ENCODE peak calls at places on chromosome 7, in ten cellular contexts. One of them, this sample, is unnamed.

GRCh38 chr7:110943686-110944350 is 147.1 kb upstream of the LRRN3 start:
- DNase-seq in stomach: no peak
- DNase-seq in heart left ventricle: no peak
- DNase-seq in uterus: no peak
- DNase-seq in HCT116: no peak
- DNase-seq in A549: no peak
- DNase-seq in prostate gland: no peak
- DNase-seq in suprapubic skin: no peak
- DNase-seq in tibial nerve: no peak
- DNase-seq in NB4: no peak
- DNase-seq in this sample: no peak

GRCh38 chr7:134520130-134520529 is 7.2 kb upstream of the AKR1B10 start:
- DNase-seq in stomach: no peak
- DNase-seq in heart left ventricle: no peak
- DNase-seq in uterus: no peak
- DNase-seq in HCT116: no peak
- DNase-seq in A549: no peak
- DNase-seq in prostate gland: no peak
- DNase-seq in suprapubic skin: no peak
- DNase-seq in tibial nerve: no peak
- DNase-seq in NB4: no peak
- DNase-seq in this sample: no peak

GRCh38 chr7:154484406-154484805 is 432.2 kb downstream of the DPP6 start:
- DNase-seq in stomach: no peak
- DNase-seq in heart left ventricle: no peak
- DNase-seq in uterus: no peak
- DNase-seq in HCT116: no peak
- DNase-seq in A549: no peak
- DNase-seq in prostate gland: no peak
- DNase-seq in suprapubic skin: no peak
- DNase-seq in tibial nerve: no peak
- DNase-seq in NB4: no peak
- DNase-seq in this sample: no peak

GRCh38 chr7:20778063-20778721 is 8.5 kb downstream of the SP8 start:
- DNase-seq in stomach: peak; percentile 42
- DNase-seq in heart left ventricle: no peak
- DNase-seq in uterus: no peak
- DNase-seq in HCT116: no peak
- DNase-seq in A549: peak; percentile 37
- DNase-seq in prostate gland: peak; percentile 63
- DNase-seq in suprapubic skin: no peak
- DNase-seq in tibial nerve: no peak
- DNase-seq in NB4: no peak
- DNase-seq in this sample: no peak

GRCh38 chr7:127413962-127414361 is 21.5 kb upstream of the ZNF800 start:
- DNase-seq in stomach: no peak
- DNase-seq in heart left ventricle: no peak
- DNase-seq in uterus: no peak
- DNase-seq in HCT116: no peak
- DNase-seq in A549: no peak
- DNase-seq in prostate gland: no peak
- DNase-seq in suprapubic skin: no peak
- DNase-seq in tibial nerve: no peak
- DNase-seq in NB4: peak; percentile 30
- DNase-seq in this sample: no peak

GRCh38 chr7:50937727-50938126 is 155.0 kb upstream of the GRB10 start:
- DNase-seq in stomach: no peak
- DNase-seq in heart left ventricle: no peak
- DNase-seq in uterus: no peak
- DNase-seq in HCT116: no peak
- DNase-seq in A549: no peak
- DNase-seq in prostate gland: no peak
- DNase-seq in suprapubic skin: no peak
- DNase-seq in tibial nerve: no peak
- DNase-seq in NB4: no peak
- DNase-seq in this sample: no peak

GRCh38 chr7:86094166-86094669 is 549.5 kb upstream of the GRM3 start:
- DNase-seq in stomach: no peak
- DNase-seq in heart left ventricle: no peak
- DNase-seq in uterus: no peak
- DNase-seq in HCT116: no peak
- DNase-seq in A549: no peak
- DNase-seq in prostate gland: no peak
- DNase-seq in suprapubic skin: no peak
- DNase-seq in tibial nerve: no peak
- DNase-seq in NB4: no peak
- DNase-seq in this sample: no peak

GRCh38 chr7:157397751-157398691 is 61.2 kb downstream of the DNAJB6 start:
- DNase-seq in stomach: peak; percentile 48
- DNase-seq in heart left ventricle: no peak
- DNase-seq in uterus: peak; percentile 52
- DNase-seq in HCT116: no peak
- DNase-seq in A549: peak; percentile 70
- DNase-seq in prostate gland: no peak
- DNase-seq in suprapubic skin: no peak
- DNase-seq in tibial nerve: no peak
- DNase-seq in NB4: peak; percentile 86
- DNase-seq in this sample: no peak

GRCh38 chr7:78924581-78924980 is 528.9 kb downstream of the MAGI2 start:
- DNase-seq in stomach: no peak
- DNase-seq in heart left ventricle: no peak
- DNase-seq in uterus: no peak
- DNase-seq in HCT116: peak; percentile 15
- DNase-seq in A549: peak; percentile 11
- DNase-seq in prostate gland: no peak
- DNase-seq in suprapubic skin: no peak
- DNase-seq in tibial nerve: no peak
- DNase-seq in NB4: peak; percentile 16
- DNase-seq in this sample: no peak

GRCh38 chr7:55129409-55130078 is 110.7 kb downstream of the EGFR start:
- DNase-seq in stomach: no peak
- DNase-seq in heart left ventricle: no peak
- DNase-seq in uterus: no peak
- DNase-seq in HCT116: no peak
- DNase-seq in A549: peak; percentile 49
- DNase-seq in prostate gland: no peak
- DNase-seq in suprapubic skin: peak; percentile 59
- DNase-seq in tibial nerve: no peak
- DNase-seq in NB4: no peak
- DNase-seq in this sample: no peak

GRCh38 chr7:158110034-158110590 is 477.5 kb downstream of the PTPRN2 start:
- DNase-seq in stomach: peak; percentile 19
- DNase-seq in heart left ventricle: no peak
- DNase-seq in uterus: no peak
- DNase-seq in HCT116: no peak
- DNase-seq in A549: no peak
- DNase-seq in prostate gland: no peak
- DNase-seq in suprapubic skin: no peak
- DNase-seq in tibial nerve: no peak
- DNase-seq in NB4: no peak
- DNase-seq in this sample: no peak

GRCh38 chr7:40175725-40176510 is 41.1 kb downstream of the SUGCT start:
- DNase-seq in stomach: no peak
- DNase-seq in heart left ventricle: no peak
- DNase-seq in uterus: no peak
- DNase-seq in HCT116: no peak
- DNase-seq in A549: no peak
- DNase-seq in prostate gland: no peak
- DNase-seq in suprapubic skin: no peak
- DNase-seq in tibial nerve: no peak
- DNase-seq in NB4: no peak
- DNase-seq in this sample: no peak

GRCh38 chr7:8408871-8409270 is 24.5 kb upstream of the NXPH1 start:
- DNase-seq in stomach: no peak
- DNase-seq in heart left ventricle: no peak
- DNase-seq in uterus: no peak
- DNase-seq in HCT116: no peak
- DNase-seq in A549: no peak
- DNase-seq in prostate gland: no peak
- DNase-seq in suprapubic skin: no peak
- DNase-seq in tibial nerve: no peak
- DNase-seq in NB4: no peak
- DNase-seq in this sample: no peak

GRCh38 chr7:115585015-115585655 is 445.4 kb downstream of the TFEC start:
- DNase-seq in stomach: no peak
- DNase-seq in heart left ventricle: no peak
- DNase-seq in uterus: no peak
- DNase-seq in HCT116: no peak
- DNase-seq in A549: peak; percentile 15
- DNase-seq in prostate gland: no peak
- DNase-seq in suprapubic skin: no peak
- DNase-seq in tibial nerve: no peak
- DNase-seq in NB4: no peak
- DNase-seq in this sample: no peak

GRCh38 chr7:84219310-84219709 is 24.7 kb upstream of the SEMA3A start:
- DNase-seq in stomach: no peak
- DNase-seq in heart left ventricle: no peak
- DNase-seq in uterus: no peak
- DNase-seq in HCT116: no peak
- DNase-seq in A549: peak; percentile 13
- DNase-seq in prostate gland: no peak
- DNase-seq in suprapubic skin: no peak
- DNase-seq in tibial nerve: no peak
- DNase-seq in NB4: no peak
- DNase-seq in this sample: no peak

GRCh38 chr7:91342402-91342801 is 78.2 kb downstream of the FZD1 start:
- DNase-seq in stomach: no peak
- DNase-seq in heart left ventricle: no peak
- DNase-seq in uterus: no peak
- DNase-seq in HCT116: no peak
- DNase-seq in A549: no peak
- DNase-seq in prostate gland: no peak
- DNase-seq in suprapubic skin: no peak
- DNase-seq in tibial nerve: no peak
- DNase-seq in NB4: no peak
- DNase-seq in this sample: no peak

GRCh38 chr7:21579341-21580072 is 36.7 kb downstream of the DNAH11 start:
- DNase-seq in stomach: no peak
- DNase-seq in heart left ventricle: no peak
- DNase-seq in uterus: no peak
- DNase-seq in HCT116: no peak
- DNase-seq in A549: no peak
- DNase-seq in prostate gland: no peak
- DNase-seq in suprapubic skin: no peak
- DNase-seq in tibial nerve: no peak
- DNase-seq in NB4: no peak
- DNase-seq in this sample: no peak

GRCh38 chr7:141012044-141012685 is 2.6 kb downstream of the MRPS33 start:
- DNase-seq in stomach: peak; percentile 66
- DNase-seq in heart left ventricle: no peak
- DNase-seq in uterus: peak; percentile 35
- DNase-seq in HCT116: peak; percentile 65
- DNase-seq in A549: peak; percentile 75
- DNase-seq in prostate gland: peak; percentile 61
- DNase-seq in suprapubic skin: peak; percentile 64
- DNase-seq in tibial nerve: peak; percentile 39
- DNase-seq in NB4: peak; percentile 79
- DNase-seq in this sample: peak; percentile 67
- TF ChIP-seq POLR2A in stomach: no peak
- TF ChIP-seq POLR2A in heart left ventricle: no peak
- TF ChIP-seq POLR2A in uterus: no peak
- TF ChIP-seq POLR2A in HCT116: no peak
- TF ChIP-seq POLR2A in A549: no peak
- TF ChIP-seq POLR2A in prostate gland: no peak
- TF ChIP-seq POLR2A in suprapubic skin: no peak
- TF ChIP-seq POLR2A in tibial nerve: no peak
- TF ChIP-seq POLR2A in NB4: no peak
- TF ChIP-seq POLR2A in this sample: no peak

GRCh38 chr7:2195403-2196246 is 37.1 kb downstream of the MAD1L1 start:
- DNase-seq in stomach: peak; percentile 60
- DNase-seq in heart left ventricle: no peak
- DNase-seq in uterus: no peak
- DNase-seq in HCT116: no peak
- DNase-seq in A549: no peak
- DNase-seq in prostate gland: peak; percentile 91
- DNase-seq in suprapubic skin: no peak
- DNase-seq in tibial nerve: no peak
- DNase-seq in NB4: no peak
- DNase-seq in this sample: no peak
- H3K4me3 ChIP-seq in stomach: no peak overlapping the region
- H3K4me3 ChIP-seq in heart left ventricle: no peak overlapping the region
- H3K4me3 ChIP-seq in uterus: no peak overlapping the region
- H3K4me3 ChIP-seq in HCT116: no peak overlapping the region
- H3K4me3 ChIP-seq in A549: no peak overlapping the region
- H3K4me3 ChIP-seq in prostate gland: no peak overlapping the region
- H3K4me3 ChIP-seq in suprapubic skin: no peak overlapping the region
- H3K4me3 ChIP-seq in tibial nerve: no peak overlapping the region
- H3K4me3 ChIP-seq in NB4: no peak overlapping the region
- H3K4me3 ChIP-seq in this sample: no peak overlapping the region

GRCh38 chr7:114085592-114086490 is 167.0 kb upstream of the PPP1R3A start:
- DNase-seq in stomach: peak; percentile 76
- DNase-seq in heart left ventricle: peak; percentile 79
- DNase-seq in uterus: peak; percentile 79
- DNase-seq in HCT116: peak; percentile 64
- DNase-seq in A549: peak; percentile 40
- DNase-seq in prostate gland: peak; percentile 79
- DNase-seq in suprapubic skin: peak; percentile 92
- DNase-seq in tibial nerve: peak; percentile 82
- DNase-seq in NB4: peak; percentile 25
- DNase-seq in this sample: peak; percentile 91
- TF ChIP-seq POLR2A in stomach: no peak
- TF ChIP-seq POLR2A in heart left ventricle: no peak
- TF ChIP-seq POLR2A in uterus: peak; percentile 56
- TF ChIP-seq POLR2A in HCT116: no peak
- TF ChIP-seq POLR2A in A549: no peak
- TF ChIP-seq POLR2A in prostate gland: no peak
- TF ChIP-seq POLR2A in suprapubic skin: no peak
- TF ChIP-seq POLR2A in tibial nerve: no peak
- TF ChIP-seq POLR2A in NB4: no peak
- TF ChIP-seq POLR2A in this sample: peak; percentile 80

GRCh38 chr7:117019786-117020604 is 66.7 kb downstream of the ST7 start:
- DNase-seq in stomach: peak; percentile 38
- DNase-seq in heart left ventricle: peak; percentile 66
- DNase-seq in uterus: peak; percentile 57
- DNase-seq in HCT116: peak; percentile 54
- DNase-seq in A549: peak; percentile 70
- DNase-seq in prostate gland: peak; percentile 61
- DNase-seq in suprapubic skin: peak; percentile 69
- DNase-seq in tibial nerve: peak; percentile 20
- DNase-seq in NB4: no peak
- DNase-seq in this sample: no peak

GRCh38 chr7:117023325-117023854 is 70.1 kb downstream of the ST7 start:
- DNase-seq in stomach: no peak
- DNase-seq in heart left ventricle: no peak
- DNase-seq in uterus: no peak
- DNase-seq in HCT116: no peak
- DNase-seq in A549: no peak
- DNase-seq in prostate gland: no peak
- DNase-seq in suprapubic skin: no peak
- DNase-seq in tibial nerve: no peak
- DNase-seq in NB4: no peak
- DNase-seq in this sample: no peak

GRCh38 chr7:117020605-117021002 is 67.3 kb downstream of the ST7 start:
- DNase-seq in stomach: no peak
- DNase-seq in heart left ventricle: no peak
- DNase-seq in uterus: no peak
- DNase-seq in HCT116: no peak
- DNase-seq in A549: no peak
- DNase-seq in prostate gland: no peak
- DNase-seq in suprapubic skin: no peak
- DNase-seq in tibial nerve: no peak
- DNase-seq in NB4: no peak
- DNase-seq in this sample: no peak

GRCh38 chr7:117021366-117021765 is 68.1 kb downstream of the ST7 start:
- DNase-seq in stomach: no peak
- DNase-seq in heart left ventricle: no peak
- DNase-seq in uterus: no peak
- DNase-seq in HCT116: no peak
- DNase-seq in A549: no peak
- DNase-seq in prostate gland: no peak
- DNase-seq in suprapubic skin: no peak
- DNase-seq in tibial nerve: no peak
- DNase-seq in NB4: no peak
- DNase-seq in this sample: no peak

GRCh38 chr7:117021960-117022359 is 68.7 kb downstream of the ST7 start:
- DNase-seq in stomach: no peak
- DNase-seq in heart left ventricle: no peak
- DNase-seq in uterus: no peak
- DNase-seq in HCT116: no peak
- DNase-seq in A549: no peak
- DNase-seq in prostate gland: no peak
- DNase-seq in suprapubic skin: no peak
- DNase-seq in tibial nerve: no peak
- DNase-seq in NB4: no peak
- DNase-seq in this sample: no peak
- H3K4me3 ChIP-seq in stomach: no peak overlapping the region
- H3K4me3 ChIP-seq in heart left ventricle: no peak overlapping the region
- H3K4me3 ChIP-seq in uterus: no peak overlapping the region
- H3K4me3 ChIP-seq in HCT116: no peak overlapping the region
- H3K4me3 ChIP-seq in A549: no peak overlapping the region
- H3K4me3 ChIP-seq in prostate gland: no peak overlapping the region
- H3K4me3 ChIP-seq in suprapubic skin: no peak overlapping the region
- H3K4me3 ChIP-seq in tibial nerve: no peak overlapping the region
- H3K4me3 ChIP-seq in NB4: no peak overlapping the region
- H3K4me3 ChIP-seq in this sample: no peak overlapping the region